ENCODE peak calls at places on chromosomes 1 and 21, in nine cellular contexts. Z, I, N, T, P, W, K, U and H are unnamed samples.

GRCh38 chr1:24890861-24891260 is 39.2 kb downstream of the RUNX3 start:
- DNase-seq in W (no peak), Z (no peak), U (no peak), P (no peak), I (no peak), T (no peak), K (no peak), N (peak; percentile 18), H (no peak)

GRCh38 chr21:38881041-38881570 is 75.4 kb downstream of the ETS2 start:
- DNase-seq in P (no peak), N (no peak), K (no peak), Z (no peak), W (no peak), T (no peak), U (no peak), I (no peak), H (no peak)

GRCh38 chr1:39142394-39143060 is 62.0 kb upstream of the MACF1 start:
- DNase-seq in W (no peak), I (peak; percentile 69), T (no peak), U (no peak), Z (no peak), K (no peak), P (no peak), N (no peak), H (no peak)

GRCh38 chr21:24045775-24046215 is 1561.5 kb downstream of the MRPL39 start:
- DNase-seq in U (peak; percentile 33), I (no peak), T (no peak), N (peak; percentile 27), Z (peak; percentile 20), W (peak; percentile 57), K (no peak), P (peak; percentile 0), H (no peak)

GRCh38 chr1:186985889-186986491 is 157.2 kb downstream of the PLA2G4A start:
- DNase-seq in K (peak; percentile 24), W (peak; percentile 71), T (no peak), N (no peak), P (peak; percentile 59), U (no peak), Z (no peak), I (no peak), H (peak; percentile 18)

GRCh38 chr1:222263791-222264190 is 284.1 kb downstream of the HHIPL2 start:
- DNase-seq in P (no peak), U (no peak), N (no peak), K (no peak), Z (no peak), I (no peak), W (no peak), T (no peak), H (no peak)

GRCh38 chr1:167912294-167912693 is 1.6 kb downstream of the ADCY10 start:
- DNase-seq in U (no peak), T (no peak), W (no peak), K (no peak), I (no peak), P (no peak), N (no peak), Z (no peak), H (no peak)

GRCh38 chr1:232352956-232353355 is 277.0 kb downstream of the SIPA1L2 start:
- DNase-seq in I (no peak), P (no peak), U (no peak), N (no peak), Z (no peak), T (no peak), K (no peak), W (no peak), H (no peak)

GRCh38 chr1:61318319-61319125 is 236.2 kb downstream of the NFIA start:
- DNase-seq in N (no peak), Z (no peak), P (peak; percentile 69), W (peak; percentile 92), U (no peak), T (peak; percentile 37), I (no peak), K (peak; percentile 12), H (peak; percentile 81)

GRCh38 chr1:217088521-217089221 is 365.4 kb upstream of the ESRRG start:
- DNase-seq in W (no peak), I (no peak), Z (no peak), N (no peak), P (no peak), U (no peak), K (no peak), T (no peak), H (no peak)

GRCh38 chr1:63069214-63069613 is 253.2 kb upstream of the FOXD3 start:
- DNase-seq in T (no peak), Z (no peak), I (no peak), N (no peak), W (no peak), U (no peak), P (no peak), K (no peak), H (no peak)

GRCh38 chr1:63068626-63069025 is 253.7 kb upstream of the FOXD3 start:
- DNase-seq in I (no peak), T (no peak), W (no peak), N (no peak), Z (no peak), U (no peak), K (no peak), P (no peak), H (no peak)

GRCh38 chr1:63074321-63074720 is 248.0 kb upstream of the FOXD3 start:
- DNase-seq in K (no peak), I (no peak), P (no peak), T (no peak), Z (no peak), U (no peak), N (no peak), W (no peak), H (no peak)

GRCh38 chr1:63073530-63074306 is 248.6 kb upstream of the FOXD3 start:
- DNase-seq in I (no peak), N (no peak), P (no peak), U (no peak), T (no peak), Z (no peak), W (no peak), K (no peak), H (no peak)
- TF ChIP-seq CTCF in I (no peak), N (no peak), P (no peak), U (no peak), T (no peak), Z (no peak), W (peak; percentile 10), K (no peak), H (no peak)

GRCh38 chr1:17163789-17164666 is 40.9 kb upstream of the PADI1 start:
- DNase-seq in Z (no peak), K (no peak), U (no peak), W (no peak), N (no peak), P (no peak), T (no peak), I (no peak), H (no peak)

GRCh38 chr1:17161137-17161700 is 42.0 kb upstream of the PADI2 start:
- DNase-seq in T (no peak), N (no peak), Z (no peak), U (no peak), K (no peak), I (no peak), P (no peak), W (peak; percentile 15), H (peak; percentile 21)

GRCh38 chr1:17163371-17163770 is 41.6 kb upstream of the PADI1 start:
- DNase-seq in K (no peak), Z (no peak), I (no peak), T (no peak), P (no peak), U (no peak), N (no peak), W (no peak), H (no peak)

GRCh38 chr1:17162941-17163340 is 42.0 kb upstream of the PADI1 start:
- DNase-seq in P (no peak), K (no peak), U (no peak), N (no peak), W (no peak), T (no peak), Z (no peak), I (no peak), H (no peak)

GRCh38 chr1:17161926-17162800 is 42.8 kb upstream of the PADI1 start:
- DNase-seq in K (no peak), W (no peak), N (no peak), T (no peak), Z (no peak), I (no peak), U (no peak), P (no peak), H (no peak)
- TF ChIP-seq CTCF in K (no peak), W (no peak), N (no peak), T (no peak), Z (no peak), I (no peak), U (no peak), P (no peak), H (no peak)

DNA sequence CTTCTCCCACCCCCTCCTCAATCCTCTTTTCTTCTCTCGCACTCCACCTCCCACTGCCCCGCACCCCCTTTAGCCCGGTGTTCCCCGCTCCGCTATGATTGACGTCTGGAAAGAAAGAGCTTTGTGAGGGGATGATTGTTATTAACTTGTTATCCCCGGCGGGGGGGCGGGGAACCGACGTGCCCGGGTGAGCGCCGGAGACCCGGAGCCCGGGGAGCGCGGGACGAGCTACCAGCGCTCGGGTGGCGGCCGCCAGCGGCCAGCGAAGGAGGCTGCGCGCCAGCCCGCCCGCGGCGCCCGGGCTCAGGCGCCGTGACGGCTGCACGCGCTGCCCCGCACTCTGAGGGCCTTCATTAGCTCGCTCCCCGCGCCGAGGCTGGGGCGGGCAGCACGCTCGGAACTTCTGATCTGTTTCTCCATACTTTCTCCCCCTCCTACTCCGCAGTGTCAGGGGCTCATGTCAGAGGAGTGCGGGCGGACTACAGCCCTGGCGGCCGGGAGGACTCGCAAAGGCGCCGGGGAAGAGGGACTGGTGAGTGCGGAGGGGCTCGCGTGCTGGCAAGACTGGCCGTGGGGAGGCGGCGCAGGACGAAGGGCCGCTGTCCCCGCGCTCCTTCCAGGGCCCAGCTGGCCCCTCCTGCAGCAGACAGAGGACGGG is 2.1 kb downstream of the LHX8 start:
- DNase-seq in N (no peak), T (no peak), P (no peak), Z (no peak), K (no peak), U (no peak), W (peak; percentile 48), I (no peak), H (no peak)
- TF ChIP-seq CTCF in N (no peak), T (no peak), P (no peak), Z (no peak), K (no peak), U (no peak), W (no peak), I (no peak), H (no peak)

GRCh38 chr1:58782308-58783089 is 1.3 kb downstream of the JUN start:
- DNase-seq in U (no peak), N (peak; percentile 61), W (peak; percentile 55), P (peak; percentile 23), Z (peak; percentile 81), T (peak; percentile 13), I (peak; percentile 86), K (peak; percentile 77), H (no peak)
- TF ChIP-seq CTCF in U (no peak), N (no peak), W (peak; percentile 32), P (no peak), Z (no peak), T (no peak), I (peak; percentile 12), K (peak; percentile 34), H (peak; percentile 42)